ENCODE peak calls at places on chromosome 1, in six cellular contexts. Z is stimulated activated CD4-positive, alpha-beta T cell treated with anti-CD3 and anti-CD28 coated beads, TNF-alpha, amount 100 ng/mL, for 48 hours; X is epithelial cell of esophagus; I is NCI-H1092; L is lower lobe of right lung; V is GM04504. Y is an unnamed sample.

GRCh38 chr1:184822267-184822666 is 67.6 kb upstream of the EDEM3 start:
- DNase-seq in Z (no peak), X (no peak), I (peak), L (no peak), V (no peak), Y (no peak)

GRCh38 chr1:47189844-47190562 is at the start of gene PDZK1IP1:
- DNase-seq in Z (no peak), X (peak), I (no peak), L (peak), V (peak), Y (no peak)

GRCh38 chr1:151130837-151131586 is 15.4 kb downstream of the SEMA6C start:
- DNase-seq in Z (peak), X (peak), I (peak), L (peak), V (peak), Y (no peak)

GRCh38 chr1:93766451-93766850 is 84.8 kb upstream of the BCAR3 start:
- DNase-seq in Z (no peak), X (no peak), I (no peak), L (no peak), V (no peak), Y (no peak)

GRCh38 chr1:185787238-185787637 is 53.0 kb downstream of the HMCN1 start:
- DNase-seq in Z (no peak), X (no peak), I (no peak), L (no peak), V (no peak), Y (no peak)

GRCh38 chr1:201546093-201546492 is 7.2 kb downstream of the NAV1 start:
- DNase-seq in Z (no peak), X (no peak), I (peak), L (no peak), V (no peak), Y (no peak)

GRCh38 chr1:201790261-201790660 is 38.7 kb upstream of the IPO9 start:
- DNase-seq in Z (no peak), X (peak), I (no peak), L (no peak), V (no peak), Y (no peak)

GRCh38 chr1:9700340-9700739 is 48.8 kb downstream of the PIK3CD start:
- DNase-seq in Z (no peak), X (peak), I (no peak), L (no peak), V (peak), Y (no peak)

GRCh38 chr1:61865646-61866220 is 123.5 kb downstream of the PATJ start:
- DNase-seq in Z (no peak), X (no peak), I (no peak), L (no peak), V (no peak), Y (no peak)

GRCh38 chr1:20280399-20280798 is 10.3 kb upstream of the VWA5B1 start:
- DNase-seq in Z (no peak), X (no peak), I (no peak), L (no peak), V (no peak), Y (no peak)

GRCh38 chr1:109864960-109865611 is 45.6 kb upstream of the CSF1 start:
- DNase-seq in Z (no peak), X (no peak), I (no peak), L (no peak), V (peak), Y (no peak)

GRCh38 chr1:8424539-8425116 is 106.7 kb downstream of the SLC45A1 start:
- DNase-seq in Z (peak), X (no peak), I (no peak), L (peak), V (no peak), Y (no peak)

GRCh38 chr1:192958871-192959270 is 100.3 kb downstream of the UCHL5 start:
- DNase-seq in Z (no peak), X (peak), I (no peak), L (no peak), V (no peak), Y (no peak)

GRCh38 chr1:27011058-27011764 is 1.4 kb downstream of the TENT5B start:
- DNase-seq in Z (no peak), X (peak), I (no peak), L (peak), V (no peak), Y (no peak)

GRCh38 chr1:19476440-19477190 is 8.7 kb downstream of the CAPZB start:
- DNase-seq in Z (no peak), X (no peak), I (no peak), L (peak), V (no peak), Y (no peak)

GRCh38 chr1:182450087-182450486 is at the start of gene RGSL1:
- DNase-seq in Z (no peak), X (no peak), I (no peak), L (no peak), V (no peak), Y (no peak)

GRCh38 chr1:167196185-167196584 is 24.5 kb upstream of the POU2F1 start:
- DNase-seq in Z (no peak), X (no peak), I (no peak), L (no peak), V (no peak), Y (peak)

GRCh38 chr1:230575886-230576477 is 66.3 kb upstream of the COG2 start:
- DNase-seq in Z (no peak), X (no peak), I (no peak), L (no peak), V (no peak), Y (no peak)

GRCh38 chr1:60874703-60875102 is 207.7 kb upstream of the NFIA start:
- DNase-seq in Z (no peak), X (peak), I (no peak), L (no peak), V (peak), Y (no peak)

GRCh38 chr1:100034465-100034864 is 64.7 kb downstream of the SLC35A3 start:
- DNase-seq in Z (no peak), X (peak), I (no peak), L (no peak), V (no peak), Y (peak)

Y was measured in DMS 273 treated with DMSO at 0.1 percent for 48 hours.